ENCODE peak calls at places on chromosome 10, in seven cellular contexts. Z is HEK293T; U is mucosa of descending colon; E is NCI-H2081; T is EL; P is EH; I is effector memory CD8-positive, alpha-beta T cell. B is an unnamed sample.

GRCh38 chr10:94076325-94076841 is 82.7 kb downstream of the PLCE1 start:
- DNase-seq in Z (peak; percentile 42), U (no peak), E (no peak), T (peak; percentile 52), P (peak; percentile 82), I (no peak), B (no peak)

GRCh38 chr10:78264361-78264760 is 230.7 kb downstream of the RPS24 start:
- DNase-seq in Z (no peak), U (no peak), E (no peak), T (no peak), P (no peak), I (no peak), B (no peak)

GRCh38 chr10:86367339-86367951 is 850 bp upstream of the GRID1 start:
- DNase-seq in Z (no peak), U (no peak), E (peak; percentile 16), T (no peak), P (peak; percentile 15), I (no peak), B (no peak)

GRCh38 chr10:78397796-78398195 is 364.1 kb downstream of the RPS24 start:
- DNase-seq in Z (no peak), U (no peak), E (no peak), T (no peak), P (peak; percentile 26), I (no peak), B (peak; percentile 24)

GRCh38 chr10:112184379-112184778 is 814 bp upstream of the GPAM start:
- DNase-seq in Z (no peak), U (no peak), E (no peak), T (no peak), P (no peak), I (no peak), B (no peak)

GRCh38 chr10:124377101-124377500 is 41.6 kb downstream of the OAT start:
- DNase-seq in Z (no peak), U (no peak), E (no peak), T (no peak), P (no peak), I (no peak), B (no peak)

GRCh38 chr10:3812141-3812540 is 27.1 kb upstream of the KLF6 start:
- DNase-seq in Z (no peak), U (no peak), E (no peak), T (no peak), P (no peak), I (no peak), B (no peak)

GRCh38 chr10:6271663-6272062 is 68.9 kb downstream of the PFKFB3 start:
- DNase-seq in Z (no peak), U (no peak), E (no peak), T (no peak), P (no peak), I (no peak), B (no peak)

GRCh38 chr10:133226251-133226808 is 3.7 kb upstream of the UTF1 start:
- DNase-seq in Z (no peak), U (no peak), E (no peak), T (no peak), P (no peak), I (no peak), B (no peak)